ENCODE peak calls at places on chromosome 4, in six cellular contexts. L, F, C, X, N and Z are unnamed samples.

GRCh38 chr4:54082168-54082567 is 17.8 kb upstream of the CHIC2 start:
- DNase-seq in L (peak), F (no peak), C (no peak), X (no peak), N (no peak), Z (no peak)

GRCh38 chr4:945274-946102 is 13.2 kb downstream of the TMEM175 start:
- DNase-seq in L (no peak), F (no peak), C (peak), X (no peak), N (no peak), Z (no peak)

GRCh38 chr4:113996599-113997177 is 17.2 kb upstream of the ARSJ start:
- DNase-seq in L (no peak), F (no peak), C (no peak), X (no peak), N (no peak), Z (no peak)

GRCh38 chr4:36420111-36420679 is 138.8 kb downstream of the DTHD1 start:
- DNase-seq in L (no peak), F (no peak), C (no peak), X (no peak), N (no peak), Z (no peak)

GRCh38 chr4:83438719-83439118 is 16.9 kb downstream of the HELQ start:
- DNase-seq in L (no peak), F (no peak), C (no peak), X (no peak), N (no peak), Z (no peak)

GRCh38 chr4:94826206-94826605 is 68.5 kb downstream of the BMPR1B start:
- DNase-seq in L (peak), F (no peak), C (no peak), X (no peak), N (no peak), Z (no peak)

GRCh38 chr4:38672247-38673071 is 8.5 kb downstream of the KLF3 start:
- DNase-seq in L (peak), F (no peak), C (no peak), X (no peak), N (no peak), Z (no peak)

GRCh38 chr4:89829470-89830138 is 7.4 kb downstream of the SNCA start:
- DNase-seq in L (no peak), F (peak), C (no peak), X (peak), N (peak), Z (no peak)

GRCh38 chr4:48639816-48640215 is 140.3 kb downstream of the FRYL start:
- DNase-seq in L (no peak), F (no peak), C (no peak), X (no peak), N (no peak), Z (no peak)

GRCh38 chr4:166092797-166093196 is 219.8 kb downstream of the TLL1 start:
- DNase-seq in L (no peak), F (no peak), C (no peak), X (no peak), N (no peak), Z (no peak)

GRCh38 chr4:107392951-107393350 is 327.1 kb downstream of the PAPSS1 start:
- DNase-seq in L (peak), F (no peak), C (no peak), X (peak), N (no peak), Z (no peak)

GRCh38 chr4:82652062-82652461 is 90.3 kb upstream of the TMEM150C start:
- DNase-seq in L (peak), F (no peak), C (no peak), X (no peak), N (no peak), Z (no peak)

GRCh38 chr4:148822572-148823418 is 380.6 kb upstream of the NR3C2 start:
- DNase-seq in L (no peak), F (no peak), C (no peak), X (no peak), N (no peak), Z (no peak)

GRCh38 chr4:46946914-46947313 is 37.9 kb upstream of the COX7B2 start:
- DNase-seq in L (no peak), F (no peak), C (no peak), X (no peak), N (no peak), Z (no peak)

GRCh38 chr4:5693871-5694270 is 14.5 kb downstream of the EVC2 start:
- DNase-seq in L (no peak), F (no peak), C (no peak), X (no peak), N (no peak), Z (no peak)

GRCh38 chr4:2298548-2298991 is 36.7 kb upstream of the MXD4 start:
- DNase-seq in L (no peak), F (no peak), C (no peak), X (no peak), N (no peak), Z (no peak)

GRCh38 chr4:95729596-95729995 is 110.3 kb upstream of the PDHA2 start:
- DNase-seq in L (peak), F (no peak), C (no peak), X (no peak), N (no peak), Z (no peak)

GRCh38 chr4:24897639-24898038 is 15.2 kb downstream of the CCDC149 start:
- DNase-seq in L (no peak), F (no peak), C (no peak), X (no peak), N (no peak), Z (no peak)

GRCh38 chr4:78004270-78004669 is 52.9 kb upstream of the FRAS1 start:
- DNase-seq in L (no peak), F (no peak), C (no peak), X (no peak), N (no peak), Z (no peak)

GRCh38 chr4:15001248-15001824 is 945 bp upstream of the CPEB2 start:
- DNase-seq in L (peak), F (peak), C (peak), X (peak), N (peak), Z (peak)

GRCh38 chr4:74794341-74794801 is at the start of gene BTC:
- DNase-seq in L (peak), F (peak), C (peak), X (peak), N (no peak), Z (no peak)

GRCh38 chr4:8871417-8872401 is at the start of gene HMX1:
- DNase-seq in L (peak), F (peak), C (peak), X (no peak), N (peak), Z (no peak)

GRCh38 chr4:85478576-85478975 is 3.6 kb downstream of the ARHGAP24 start:
- DNase-seq in L (no peak), F (no peak), C (no peak), X (no peak), N (no peak), Z (no peak)

GRCh38 chr4:93731448-93731847 is 97.1 kb upstream of the ATOH1 start:
- DNase-seq in L (no peak), F (no peak), C (no peak), X (no peak), N (no peak), Z (no peak)

GRCh38 chr4:120835342-120835741 is 87.2 kb downstream of the PRDM5 start:
- DNase-seq in L (no peak), F (no peak), C (no peak), X (no peak), N (no peak), Z (no peak)

GRCh38 chr4:91935217-91935616 is 368.5 kb upstream of the GRID2 start:
- DNase-seq in L (no peak), F (no peak), C (no peak), X (no peak), N (no peak), Z (no peak)

GRCh38 chr4:177728361-177729152 is 286.3 kb upstream of the AGA start:
- DNase-seq in L (no peak), F (no peak), C (no peak), X (no peak), N (no peak), Z (no peak)

GRCh38 chr4:122621010-122621616 is at the start of gene IL21:
- DNase-seq in L (no peak), F (no peak), C (no peak), X (no peak), N (no peak), Z (no peak)

GRCh38 chr4:122619583-122619982 is 1.3 kb downstream of the IL21 start:
- DNase-seq in L (no peak), F (no peak), C (no peak), X (no peak), N (no peak), Z (no peak)

GRCh38 chr4:122622400-122622799 is 1.5 kb upstream of the IL21 start:
- DNase-seq in L (no peak), F (no peak), C (no peak), X (no peak), N (no peak), Z (no peak)

GRCh38 chr4:122623637-122624036 is 2.8 kb upstream of the IL21 start:
- DNase-seq in L (no peak), F (no peak), C (no peak), X (no peak), N (no peak), Z (no peak)

DNA sequence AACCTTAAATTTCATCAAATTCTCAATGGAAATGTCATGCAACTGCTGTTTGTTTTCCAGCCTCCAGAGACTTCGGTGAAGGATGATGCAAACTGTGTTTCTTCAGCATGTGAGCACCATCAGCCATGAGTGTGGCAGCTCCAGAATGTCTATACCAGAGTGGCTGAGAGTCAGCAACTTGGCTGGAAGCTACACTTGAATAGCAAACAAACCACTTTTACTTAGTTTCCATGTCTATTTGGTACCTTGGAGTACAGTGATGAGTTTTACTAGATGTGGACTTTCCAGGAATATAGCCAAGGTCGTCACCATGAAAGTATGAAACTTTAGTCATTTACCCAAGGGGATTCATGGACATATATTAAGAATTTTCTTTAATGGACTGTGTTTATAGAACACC is 4.3 kb upstream of the IL21 start:
- DNase-seq in L (no peak), F (no peak), C (no peak), X (no peak), N (no peak), Z (no peak)
- H3K27ac ChIP-seq in L (no peak), F (no peak), C (no peak), X (no peak), N (no peak), Z (no peak)

GRCh38 chr4:37667197-37668100 is 18.7 kb downstream of the RELL1 start:
- DNase-seq in L (no peak), F (no peak), C (no peak), X (no peak), N (no peak), Z (no peak)

GRCh38 chr4:37663552-37663951 is 22.6 kb downstream of the RELL1 start:
- DNase-seq in L (no peak), F (no peak), C (no peak), X (no peak), N (no peak), Z (no peak)

GRCh38 chr4:37664696-37665095 is 21.5 kb downstream of the RELL1 start:
- DNase-seq in L (no peak), F (no peak), C (peak), X (no peak), N (no peak), Z (no peak)

GRCh38 chr4:37666625-37667071 is 19.5 kb downstream of the RELL1 start:
- DNase-seq in L (no peak), F (peak), C (no peak), X (peak), N (no peak), Z (no peak)

DNA sequence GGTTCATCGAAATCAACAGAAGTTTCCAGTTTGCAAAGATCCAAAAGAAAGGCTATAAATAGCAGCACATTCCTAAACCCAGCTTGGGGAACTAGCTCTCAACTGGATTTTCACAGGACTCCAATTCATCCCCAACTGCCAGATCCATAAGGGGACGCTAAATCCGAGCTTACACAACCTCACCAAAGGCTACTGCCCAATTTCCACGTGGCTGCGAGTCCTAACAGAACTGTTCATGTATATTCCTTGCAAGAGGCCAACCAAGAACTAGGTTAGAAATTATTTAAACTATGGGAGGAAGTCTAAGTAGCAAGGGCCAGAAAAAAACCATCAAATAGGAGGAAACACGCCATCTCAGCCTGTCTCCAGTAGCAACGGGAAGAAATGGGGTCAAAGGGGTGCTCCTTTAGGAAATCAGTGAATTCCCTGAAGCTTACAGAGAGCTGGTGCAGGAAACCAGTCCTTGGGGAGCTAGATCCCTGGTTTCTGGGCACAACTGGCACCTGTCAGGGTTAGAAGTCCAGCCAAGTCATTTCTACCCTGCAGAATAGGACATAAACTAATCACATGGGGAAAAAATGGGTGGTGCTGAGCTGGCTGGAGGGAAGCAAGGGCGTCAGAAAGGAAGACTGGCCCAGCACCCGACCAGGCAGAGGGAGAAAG is 20.7 kb downstream of the RELL1 start:
- DNase-seq in L (no peak), F (peak), C (no peak), X (no peak), N (no peak), Z (no peak)
- H3K27ac ChIP-seq in L (no peak), F (peak), C (no peak), X (peak), N (no peak), Z (no peak)

DNA sequence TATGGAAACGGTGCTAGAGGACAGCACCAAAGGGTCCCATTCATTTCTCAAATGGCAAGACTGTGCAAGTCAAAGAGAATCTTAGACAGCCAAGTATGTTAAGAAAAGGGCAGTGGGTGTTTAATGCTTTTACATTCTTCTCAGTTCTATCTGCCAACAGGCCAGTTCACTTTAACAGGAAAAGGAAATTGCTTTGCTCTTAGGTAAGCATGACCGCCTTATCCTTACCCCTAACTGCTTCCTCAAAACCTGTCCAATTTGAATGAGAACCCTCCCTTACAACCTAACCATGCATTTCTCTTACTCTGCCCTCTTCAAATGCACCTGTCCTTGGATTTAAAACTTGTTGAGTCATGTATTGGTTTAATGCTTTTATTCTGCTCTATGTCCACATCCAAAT is 44.5 kb upstream of the BLTP1 start:
- DNase-seq in L (no peak), F (no peak), C (no peak), X (no peak), N (no peak), Z (no peak)
- H3K27ac ChIP-seq in L (no peak), F (no peak), C (no peak), X (no peak), N (no peak), Z (no peak)

GRCh38 chr4:184489771-184490170 is 15.4 kb upstream of the IRF2 start:
- DNase-seq in L (no peak), F (no peak), C (no peak), X (no peak), N (no peak), Z (no peak)

GRCh38 chr4:184481544-184481943 is 7.2 kb upstream of the IRF2 start:
- DNase-seq in L (no peak), F (no peak), C (no peak), X (no peak), N (no peak), Z (no peak)

GRCh38 chr4:184485279-184485678 is 10.9 kb upstream of the IRF2 start:
- DNase-seq in L (no peak), F (no peak), C (no peak), X (no peak), N (no peak), Z (no peak)

GRCh38 chr4:184487503-184487902 is 13.2 kb upstream of the IRF2 start:
- DNase-seq in L (no peak), F (no peak), C (no peak), X (no peak), N (no peak), Z (no peak)
- H3K27ac ChIP-seq in L (no peak), F (no peak), C (no peak), X (no peak), N (no peak), Z (no peak)

GRCh38 chr4:26821677-26822503 is 38.8 kb upstream of the STIM2 start:
- DNase-seq in L (peak), F (no peak), C (no peak), X (no peak), N (no peak), Z (no peak)

GRCh38 chr4:26822546-26822945 is 38.1 kb upstream of the STIM2 start:
- DNase-seq in L (peak), F (no peak), C (no peak), X (no peak), N (no peak), Z (no peak)

GRCh38 chr4:26820346-26820745 is 40.3 kb upstream of the STIM2 start:
- DNase-seq in L (no peak), F (no peak), C (no peak), X (no peak), N (no peak), Z (no peak)

GRCh38 chr4:26819026-26819425 is 41.6 kb upstream of the STIM2 start:
- DNase-seq in L (no peak), F (no peak), C (no peak), X (no peak), N (no peak), Z (no peak)

GRCh38 chr4:26819478-26819877 is 41.2 kb upstream of the STIM2 start:
- DNase-seq in L (no peak), F (no peak), C (no peak), X (no peak), N (no peak), Z (no peak)
- H3K27ac ChIP-seq in L (no peak), F (no peak), C (no peak), X (no peak), N (no peak), Z (no peak)

GRCh38 chr4:16168144-16168543 is 58.1 kb downstream of the TAPT1 start:
- DNase-seq in L (no peak), F (no peak), C (no peak), X (no peak), N (no peak), Z (no peak)

GRCh38 chr4:16168710-16169388 is 57.4 kb downstream of the TAPT1 start:
- DNase-seq in L (no peak), F (no peak), C (no peak), X (no peak), N (no peak), Z (no peak)

GRCh38 chr4:16176621-16177020 is 49.6 kb downstream of the TAPT1 start:
- DNase-seq in L (no peak), F (no peak), C (no peak), X (no peak), N (no peak), Z (no peak)

GRCh38 chr4:16169491-16169890 is 56.8 kb downstream of the TAPT1 start:
- DNase-seq in L (no peak), F (no peak), C (peak), X (no peak), N (no peak), Z (no peak)

GRCh38 chr4:16171831-16172230 is 54.4 kb downstream of the TAPT1 start:
- DNase-seq in L (peak), F (no peak), C (no peak), X (no peak), N (no peak), Z (no peak)
- H3K27ac ChIP-seq in L (no peak), F (no peak), C (no peak), X (no peak), N (no peak), Z (no peak)

GRCh38 chr4:108743021-108743420 is 19.8 kb downstream of the ETNPPL start:
- DNase-seq in L (peak), F (no peak), C (peak), X (no peak), N (peak), Z (no peak)

GRCh38 chr4:108744307-108744706 is 18.5 kb downstream of the ETNPPL start:
- DNase-seq in L (no peak), F (no peak), C (no peak), X (no peak), N (no peak), Z (no peak)

GRCh38 chr4:108738307-108738706 is 24.5 kb downstream of the ETNPPL start:
- DNase-seq in L (no peak), F (no peak), C (no peak), X (no peak), N (no peak), Z (no peak)

DNA sequence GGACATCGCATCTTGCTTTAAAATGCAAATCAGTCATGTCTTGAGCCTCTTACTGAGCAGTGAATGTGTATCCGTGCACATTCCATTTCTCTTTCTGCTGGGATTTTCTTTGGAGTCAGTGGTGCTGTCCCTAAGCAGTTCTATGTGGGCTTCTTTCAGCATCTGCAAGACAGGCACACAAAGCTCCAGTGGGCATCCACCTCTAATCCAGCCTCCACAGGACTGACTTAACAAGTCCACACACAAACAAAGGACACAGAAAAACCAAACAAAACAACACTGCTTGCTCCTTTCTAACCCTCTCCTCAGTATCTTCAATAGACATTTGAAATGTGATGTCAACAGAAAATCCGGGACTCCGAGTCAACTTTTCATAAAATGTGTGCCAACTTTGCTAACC is 20.4 kb downstream of the ETNPPL start:
- DNase-seq in L (no peak), F (no peak), C (peak), X (no peak), N (peak), Z (no peak)
- H3K27ac ChIP-seq in L (no peak), F (no peak), C (no peak), X (no peak), N (peak), Z (no peak)

GRCh38 chr4:160020804-160021203 is 917.9 kb downstream of the RAPGEF2 start:
- DNase-seq in L (no peak), F (no peak), C (no peak), X (no peak), N (no peak), Z (no peak)

GRCh38 chr4:160021870-160022269 is 919.0 kb downstream of the RAPGEF2 start:
- DNase-seq in L (no peak), F (no peak), C (no peak), X (no peak), N (no peak), Z (no peak)

GRCh38 chr4:160026720-160027119 is 923.8 kb downstream of the RAPGEF2 start:
- DNase-seq in L (peak), F (no peak), C (peak), X (no peak), N (no peak), Z (no peak)
- H3K27ac ChIP-seq in L (no peak), F (no peak), C (no peak), X (no peak), N (no peak), Z (no peak)